ENCODE peak calls at places on chromosomes 12 and 14, in seven cellular contexts. V is astrocyte; L is fibroblast of pulmonary artery; D is stimulated activated CD4-positive, alpha-beta T cell treated with anti-CD3 and anti-CD28 coated beads, Interleukin-15, amount 100 ng/mL, for 1 hour; I is anterior cingulate cortex; E is AG08396; G is NCI-H1436. J is an unnamed sample.

GRCh38 chr12:125720961-125721360 is 655.7 kb downstream of the AACS start:
- DNase-seq in L (no peak), G (no peak), D (no peak), I (no peak), E (no peak), V (no peak), J (no peak)

GRCh38 chr14:56659361-56659760 is 79.8 kb downstream of the TMEM260 start:
- DNase-seq in G (no peak), E (no peak), D (no peak), V (no peak), I (no peak), L (no peak), J (no peak)

GRCh38 chr14:61929651-61930050 is 167.4 kb downstream of the SNAPC1 start:
- DNase-seq in G (no peak), D (no peak), L (no peak), V (no peak), I (no peak), E (no peak), J (no peak)

GRCh38 chr12:119994892-119995658 is 6.0 kb downstream of the BICDL1 start:
- DNase-seq in I (no peak), V (no peak), G (no peak), E (no peak), D (no peak), L (no peak), J (no peak)

GRCh38 chr12:6178981-6179761 is 21.0 kb upstream of the CD9 start:
- DNase-seq in G (no peak), V (peak; percentile 80), D (no peak), I (no peak), L (peak; percentile 58), E (no peak), J (no peak)

GRCh38 chr14:29851397-29851796 is 76.2 kb downstream of the PRKD1 start:
- DNase-seq in V (peak; percentile 85), E (no peak), I (no peak), L (peak; percentile 12), G (no peak), D (no peak), J (no peak)

GRCh38 chr12:125081427-125081826 is 16.2 kb downstream of the AACS start:
- DNase-seq in D (no peak), V (no peak), L (no peak), E (no peak), I (no peak), G (peak; percentile 92), J (no peak)

GRCh38 chr12:92929957-92930356 is 862 bp upstream of the EEA1 start:
- DNase-seq in D (no peak), I (no peak), G (no peak), V (no peak), L (no peak), E (no peak), J (no peak)

GRCh38 chr12:12985817-12986408 is 14.2 kb downstream of the HEBP1 start:
- DNase-seq in V (no peak), E (peak; percentile 26), L (peak; percentile 52), I (no peak), D (no peak), G (no peak), J (no peak)

GRCh38 chr14:38505221-38506095 is 249.6 kb upstream of the CLEC14A start:
- DNase-seq in E (no peak), L (peak; percentile 24), V (peak; percentile 26), G (no peak), I (no peak), D (no peak), J (no peak)

GRCh38 chr14:57051633-57052032 is 217.1 kb downstream of the EXOC5 start:
- DNase-seq in D (no peak), I (no peak), L (no peak), G (no peak), V (no peak), E (no peak), J (no peak)

GRCh38 chr14:101544550-101544949 is 16.7 kb upstream of the DIO3 start:
- DNase-seq in V (no peak), D (no peak), G (no peak), E (no peak), L (no peak), I (no peak), J (no peak)

GRCh38 chr14:99688210-99688581 is 4.1 kb downstream of the CYP46A1 start:
- DNase-seq in I (no peak), D (no peak), G (no peak), L (no peak), E (no peak), V (no peak), J (no peak)

GRCh38 chr12:120639771-120640721 is at the start of gene CABP1:
- DNase-seq in I (no peak), D (peak; percentile 31), E (no peak), G (peak; percentile 56), L (no peak), V (no peak), J (no peak)

GRCh38 chr14:73468808-73469386 is 10.6 kb upstream of the NUMB start:
- DNase-seq in L (no peak), E (no peak), I (no peak), D (no peak), V (no peak), G (no peak), J (no peak)

GRCh38 chr12:56081393-56082347 is 1.7 kb downstream of the ERBB3 start:
- DNase-seq in V (no peak), G (no peak), L (no peak), I (peak; percentile 32), E (no peak), D (no peak), J (no peak)

GRCh38 chr14:103451401-103451800 is 66.2 kb downstream of the MARK3 start:
- DNase-seq in G (no peak), L (no peak), D (no peak), I (no peak), E (no peak), V (no peak), J (no peak)

GRCh38 chr14:80959448-80960006 is 4.1 kb downstream of the TSHR start:
- DNase-seq in D (no peak), G (peak; percentile 52), E (no peak), V (no peak), L (no peak), I (no peak), J (no peak)